ENCODE peak calls at places on chromosomes 4 and X, in six cellular contexts. M is CD8-positive, alpha-beta T cell; C is right lobe of liver; L is upper lobe of right lung; O is tibial nerve; W is left ventricle myocardium inferior. G is an unnamed sample.

GRCh38 chr4:15352508-15352907 is 75.3 kb upstream of the C1QTNF7 start:
- DNase-seq in M (no peak), W (no peak), C (no peak), L (no peak), O (no peak), G (no peak)

GRCh38 chr4:181959121-181959520 is 284.1 kb upstream of the TENM3 start:
- DNase-seq in L (no peak), O (no peak), W (no peak), C (no peak), M (no peak), G (no peak)

GRCh38 chr4:164892018-164892417 is 15.0 kb downstream of the APELA start:
- DNase-seq in C (no peak), O (no peak), W (no peak), M (no peak), L (no peak), G (no peak)

GRCh38 chr4:124414641-124415040 is 297.9 kb downstream of the ANKRD50 start:
- DNase-seq in L (no peak), W (no peak), C (no peak), M (no peak), O (no peak), G (no peak)

GRCh38 chr4:26533685-26534084 is 43.4 kb upstream of the CCKAR start:
- DNase-seq in M (no peak), O (no peak), C (no peak), W (no peak), L (no peak), G (no peak)

GRCh38 chrX:136728393-136728792 is 52.3 kb downstream of the ARHGEF6 start:
- DNase-seq in C (no peak), W (no peak), M (no peak), O (no peak), L (no peak), G (no peak)

GRCh38 chr4:153497091-153497531 is 31.0 kb downstream of the TMEM131L start:
- DNase-seq in W (no peak), O (no peak), L (no peak), C (no peak), M (peak; percentile 59), G (no peak)

GRCh38 chr4:31918891-31919290 is 1198.7 kb downstream of the PCDH7 start:
- DNase-seq in O (no peak), M (no peak), L (no peak), W (no peak), C (no peak), G (no peak)

GRCh38 chr4:110926841-110927400 is 304.0 kb upstream of the PITX2 start:
- DNase-seq in W (no peak), C (no peak), L (no peak), O (no peak), M (no peak), G (no peak)

GRCh38 chrX:73977542-73978169 is 326.3 kb upstream of the ZCCHC13 start:
- DNase-seq in C (no peak), L (no peak), M (peak; percentile 32), O (no peak), W (no peak), G (no peak)

GRCh38 chrX:46456125-46456922 is 88.9 kb downstream of the ZNF674 start:
- DNase-seq in W (no peak), C (no peak), L (no peak), O (no peak), M (no peak), G (no peak)

GRCh38 chr4:159608434-159608833 is 505.6 kb downstream of the RAPGEF2 start:
- DNase-seq in W (no peak), C (no peak), L (no peak), O (no peak), M (no peak), G (no peak)

GRCh38 chrX:47283015-47283771 is 50.4 kb downstream of the USP11 start:
- DNase-seq in C (no peak), M (no peak), W (no peak), L (no peak), O (no peak), G (no peak)

GRCh38 chr4:47122592-47123291 is 91.4 kb downstream of the GABRB1 start:
- DNase-seq in C (peak; percentile 14), O (no peak), W (no peak), L (no peak), M (peak; percentile 17), G (peak; percentile 62)

GRCh38 chrX:65644621-65645287 is 22.7 kb upstream of the MSN start:
- DNase-seq in M (no peak), L (peak; percentile 81), C (peak; percentile 89), W (peak; percentile 82), O (peak; percentile 73), G (peak; percentile 91)

GRCh38 chr4:73741140-73741749 is 876 bp downstream of the CXCL8 start:
- DNase-seq in M (no peak), O (no peak), W (no peak), L (no peak), C (no peak), G (no peak)

GRCh38 chr4:124710253-124710849 is 2.2 kb downstream of the ANKRD50 start:
- DNase-seq in W (no peak), L (no peak), O (no peak), M (no peak), C (no peak), G (no peak)

GRCh38 chr4:76883147-76883546 is 14.8 kb downstream of the SOWAHB start:
- DNase-seq in C (no peak), O (no peak), L (no peak), W (no peak), M (no peak), G (no peak)

GRCh38 chr4:168183717-168184571 is 91.6 kb downstream of the ANXA10 start:
- DNase-seq in M (no peak), C (no peak), O (no peak), W (no peak), L (no peak), G (no peak)

GRCh38 chr4:72311291-72311690 is 257.7 kb downstream of the ADAMTS3 start:
- DNase-seq in O (no peak), C (no peak), L (no peak), W (no peak), M (no peak), G (no peak)

GRCh38 chr4:72312032-72312650 is 256.9 kb downstream of the ADAMTS3 start:
- DNase-seq in C (peak; percentile 59), W (peak; percentile 79), M (no peak), O (peak; percentile 46), L (no peak), G (peak; percentile 84)

GRCh38 chr4:72314869-72315268 is 254.2 kb downstream of the ADAMTS3 start:
- DNase-seq in W (no peak), L (no peak), O (no peak), M (no peak), C (no peak), G (no peak)

GRCh38 chr4:72318771-72319170 is 250.2 kb downstream of the ADAMTS3 start:
- DNase-seq in W (no peak), L (no peak), C (no peak), O (no peak), M (no peak), G (no peak)

GRCh38 chr4:72313121-72313520 is 255.9 kb downstream of the ADAMTS3 start:
- DNase-seq in L (no peak), M (no peak), O (no peak), C (no peak), W (no peak), G (no peak)
- H3K4me1 ChIP-seq in L (peaks cover 8% of the 10 kb centered on the region), M (no peaks in the 10 kb centered on the region), O (no peaks in the 10 kb centered on the region), C (no peaks in the 10 kb centered on the region), W (peaks cover 36% of the 10 kb centered on the region), G (peaks cover 20% of the 10 kb centered on the region)

GRCh38 chr4:137529432-137529831 is 2.9 kb downstream of the PCDH18 start:
- DNase-seq in M (no peak), L (no peak), C (no peak), W (no peak), O (no peak), G (no peak)

GRCh38 chr4:137524642-137525384 is 7.5 kb downstream of the PCDH18 start:
- DNase-seq in W (no peak), C (no peak), M (no peak), L (no peak), O (no peak), G (no peak)

GRCh38 chr4:137530176-137530575 is 2.1 kb downstream of the PCDH18 start:
- DNase-seq in W (no peak), L (no peak), C (no peak), O (no peak), M (no peak), G (no peak)

GRCh38 chr4:137523329-137523728 is 9.0 kb downstream of the PCDH18 start:
- DNase-seq in L (no peak), C (no peak), O (no peak), M (no peak), W (no peak), G (no peak)

GRCh38 chr4:137526681-137527080 is 5.6 kb downstream of the PCDH18 start:
- DNase-seq in O (no peak), C (no peak), M (no peak), W (no peak), L (no peak), G (no peak)
- H3K4me3 ChIP-seq in O (peak overlapping the region; percentile 1), C (no peak overlapping the region), M (no peak overlapping the region), W (peak overlapping the region; percentile 72), L (peak overlapping the region; percentile 11), G (no peak overlapping the region)

GRCh38 chr4:39587881-39588280 is 50.8 kb downstream of the SMIM14 start:
- DNase-seq in O (no peak), M (no peak), C (no peak), W (no peak), L (no peak), G (no peak)

GRCh38 chr4:39591290-39591689 is 47.4 kb downstream of the SMIM14 start:
- DNase-seq in C (no peak), O (no peak), W (no peak), L (no peak), M (no peak), G (no peak)
- TF ChIP-seq CTCF in C (no peak), O (no peak), W (no peak), L (no peak), M (no peak), G (no peak)

GRCh38 chrX:19680580-19680979 is 165.3 kb upstream of the MAP3K15 start:
- DNase-seq in M (no peak), O (no peak), C (no peak), L (no peak), W (no peak), G (no peak)
- H3K4me1 ChIP-seq in M (peaks cover 50% of the 10 kb centered on the region), O (peaks cover 5% of the 10 kb centered on the region), C (no peaks in the 10 kb centered on the region), L (no peaks in the 10 kb centered on the region), W (no peaks in the 10 kb centered on the region), G (no peaks in the 10 kb centered on the region)

DNA sequence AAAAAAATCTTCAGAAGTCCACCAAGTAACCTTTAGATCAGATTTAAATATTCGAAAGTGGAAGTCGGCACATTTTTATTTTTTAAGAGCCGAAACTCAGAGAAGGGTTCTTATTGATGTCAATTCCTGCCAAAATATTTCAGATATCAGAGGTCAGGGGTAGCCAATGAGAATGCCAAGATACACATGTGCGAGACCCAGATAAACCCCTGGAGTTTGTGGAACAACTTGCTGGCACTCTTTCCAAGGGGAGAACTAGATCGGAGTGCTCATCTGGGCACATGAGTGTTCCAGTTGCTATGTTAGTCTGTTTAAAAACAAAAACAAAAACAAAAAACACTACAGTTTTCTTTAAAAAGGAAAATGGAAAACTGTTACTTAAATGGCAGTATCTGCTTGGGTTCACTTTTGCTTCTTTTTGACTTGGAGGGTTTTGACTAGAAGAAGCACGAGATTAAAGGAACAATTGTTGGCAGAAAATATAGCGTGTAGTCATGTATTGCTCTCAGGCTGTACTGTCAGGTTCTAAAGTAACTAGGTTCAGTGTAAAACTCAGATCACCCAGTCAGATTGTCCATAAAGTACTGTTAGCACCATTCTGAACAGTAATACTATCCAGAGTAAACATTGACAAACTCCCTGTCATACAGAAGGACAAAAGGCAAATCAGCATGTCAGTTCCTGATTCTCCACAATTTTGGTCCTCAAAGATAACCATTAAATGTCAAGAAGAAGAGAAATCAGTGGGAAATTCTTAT is 188.0 kb upstream of the PACRGL start:
- DNase-seq in C (no peak), W (no peak), L (no peak), O (no peak), M (no peak), G (no peak)
- H3K4me3 ChIP-seq in C (no peak overlapping the region), W (no peak overlapping the region), L (no peak overlapping the region), O (no peak overlapping the region), M (no peak overlapping the region), G (no peak overlapping the region)